ENCODE peak calls at places on chromosomes 16 and 17, in seven cellular contexts. Y, V, R, A, W, N and I are unnamed samples.

GRCh38 chr16:52526429-52526828 is 20.5 kb downstream of the TOX3 start:
- DNase-seq in Y (no peak), V (no peak), R (no peak), A (no peak), W (no peak), N (no peak), I (no peak)

GRCh38 chr16:83742076-83742475 is 65.7 kb upstream of the HSBP1 start:
- DNase-seq in Y (no peak), V (no peak), R (no peak), A (peak), W (no peak), N (no peak), I (no peak)

GRCh38 chr17:82615084-82616020 is 32.9 kb downstream of the WDR45B start:
- DNase-seq in Y (no peak), V (no peak), R (no peak), A (no peak), W (no peak), N (no peak), I (no peak)

GRCh38 chr17:6753006-6753445 is 2.8 kb upstream of the XAF1 start:
- DNase-seq in Y (no peak), V (no peak), R (peak), A (no peak), W (peak), N (peak), I (no peak)

GRCh38 chr17:59803377-59803757 is 89.4 kb downstream of the TUBD1 start:
- DNase-seq in Y (no peak), V (no peak), R (no peak), A (no peak), W (no peak), N (no peak), I (no peak)

GRCh38 chr17:75326587-75326955 is 37.3 kb upstream of the SLC25A19 start:
- DNase-seq in Y (no peak), V (no peak), R (no peak), A (no peak), W (no peak), N (no peak), I (no peak)

GRCh38 chr17:652310-652709 is 62.3 kb downstream of the VPS53 start:
- DNase-seq in Y (no peak), V (no peak), R (no peak), A (peak), W (no peak), N (no peak), I (no peak)

GRCh38 chr17:66737524-66737923 is 97.4 kb upstream of the CACNG5 start:
- DNase-seq in Y (no peak), V (no peak), R (no peak), A (peak), W (peak), N (no peak), I (no peak)

GRCh38 chr16:84484579-84485254 is 19.7 kb downstream of the MEAK7 start:
- DNase-seq in Y (peak), V (peak), R (no peak), A (peak), W (no peak), N (no peak), I (peak)

GRCh38 chr17:82241926-82242697 is 13.3 kb downstream of the SLC16A3 start:
- DNase-seq in Y (no peak), V (no peak), R (no peak), A (no peak), W (no peak), N (no peak), I (no peak)

GRCh38 chr17:39677581-39678339 is 9.5 kb downstream of the PNMT start:
- DNase-seq in Y (no peak), V (peak), R (no peak), A (peak), W (peak), N (no peak), I (no peak)